ENCODE peak calls at places on chromosomes 11 and 22, in five cellular contexts. K is ovary, R is A549, X is fibroblast of the aortic adventitia, O is GM23248. Z is an unnamed sample.

GRCh38 chr11:115893701-115894100 is 389.5 kb upstream of the CADM1 start:
- DNase-seq in K (no peak), R (no peak), X (no peak), O (no peak), Z (no peak)

GRCh38 chr22:28514314-28514713 is 165.3 kb downstream of the TTC28 start:
- DNase-seq in K (no peak), R (no peak), X (peak; percentile 32), O (peak; percentile 9), Z (no peak)

GRCh38 chr11:125257185-125257584 is 92.6 kb downstream of the PKNOX2 start:
- DNase-seq in K (no peak), R (peak; percentile 2), X (no peak), O (peak; percentile 27), Z (no peak)

GRCh38 chr11:68206211-68206610 is 6.9 kb downstream of the KMT5B start:
- DNase-seq in K (no peak), R (peak; percentile 73), X (peak; percentile 74), O (peak; percentile 75), Z (peak; percentile 65)

GRCh38 chr11:27213232-27213660 is 149.8 kb downstream of the CCDC34 start:
- DNase-seq in K (no peak), R (no peak), X (peak; percentile 93), O (peak; percentile 94), Z (peak; percentile 94)

GRCh38 chr11:34512810-34513673 is 552 bp downstream of the ELF5 start:
- DNase-seq in K (no peak), R (peak; percentile 74), X (peak; percentile 48), O (peak; percentile 72), Z (peak; percentile 58)

GRCh38 chr22:47177334-47177815 is 414.9 kb downstream of the TBC1D22A start:
- DNase-seq in K (peak; percentile 4), R (no peak), X (no peak), O (no peak), Z (no peak)

GRCh38 chr22:27488456-27489224 is 312.9 kb downstream of the MN1 start:
- DNase-seq in K (no peak), R (no peak), X (no peak), O (peak; percentile 21), Z (no peak)

GRCh38 chr11:223921-224320 is 12.2 kb downstream of the SIRT3 start:
- DNase-seq in K (no peak), R (no peak), X (no peak), O (no peak), Z (no peak)

GRCh38 chr11:33227578-33228261 is 29.5 kb upstream of the HIPK3 start:
- DNase-seq in K (no peak), R (no peak), X (peak; percentile 72), O (peak; percentile 65), Z (peak; percentile 56)

GRCh38 chr11:122215244-122215992 is 99.4 kb upstream of the BLID start:
- DNase-seq in K (peak; percentile 72), R (peak; percentile 47), X (peak; percentile 100), O (peak; percentile 95), Z (peak; percentile 32)

GRCh38 chr11:107951105-107951504 is 22.9 kb downstream of the RAB39A start:
- DNase-seq in K (no peak), R (no peak), X (no peak), O (no peak), Z (no peak)

GRCh38 chr11:86174101-86175046 is 70.2 kb upstream of the EED start:
- DNase-seq in K (peak; percentile 54), R (peak; percentile 67), X (peak; percentile 100), O (peak; percentile 99), Z (peak; percentile 95)

GRCh38 chr22:17370766-17371181 is 1.5 kb downstream of the CECR2 start:
- DNase-seq in K (no peak), R (no peak), X (no peak), O (no peak), Z (no peak)

GRCh38 chr11:3614742-3615171 is 27.0 kb downstream of the ART5 start:
- DNase-seq in K (no peak), R (no peak), X (no peak), O (peak; percentile 55), Z (peak; percentile 47)

GRCh38 chr11:117497206-117497951 is 169.7 kb downstream of the CEP164 start:
- DNase-seq in K (no peak), R (no peak), X (no peak), O (no peak), Z (no peak)

GRCh38 chr11:36376888-36377758 is 81.0 kb downstream of the PRR5L start:
- DNase-seq in K (peak; percentile 47), R (peak; percentile 56), X (peak; percentile 18), O (peak; percentile 81), Z (no peak)

DNA sequence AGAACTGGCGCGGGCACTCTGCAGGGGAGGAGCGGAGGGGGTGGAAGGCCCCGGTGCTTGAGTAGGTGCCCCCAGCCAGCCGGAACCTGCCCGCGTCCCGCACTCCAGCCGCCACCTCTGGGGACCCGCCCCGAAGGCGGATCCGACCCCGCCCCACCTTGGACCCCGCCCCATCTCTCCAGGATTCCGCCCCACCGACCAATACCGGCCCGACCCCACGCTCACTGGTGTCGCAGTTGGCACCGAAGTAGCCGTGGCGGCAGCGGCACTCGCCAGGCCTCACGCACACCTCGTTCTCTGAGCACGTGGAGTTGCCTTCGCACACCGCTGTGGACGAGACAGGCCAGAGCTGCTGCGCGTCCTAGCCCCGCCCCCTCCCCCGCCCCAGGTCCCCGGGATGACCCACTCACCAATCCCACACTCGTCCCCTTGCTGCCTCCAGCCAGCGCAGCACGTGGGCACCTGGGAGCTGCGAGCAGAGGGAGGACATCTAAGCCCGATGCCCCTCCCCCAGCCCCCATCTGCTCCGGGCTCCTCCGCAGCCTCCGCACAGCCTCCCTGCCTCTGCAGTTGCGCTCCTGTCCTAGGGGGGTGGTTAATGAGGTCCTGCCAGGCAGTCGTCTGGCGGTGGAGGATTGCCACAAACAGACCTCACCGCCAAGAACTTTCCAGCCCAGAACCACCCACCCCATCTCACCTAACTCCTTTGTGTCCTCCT is 5.9 kb downstream of the SCARF2 start:
- DNase-seq in K (no peak), R (no peak), X (no peak), O (no peak), Z (no peak)
- H3K4me3 ChIP-seq in K (no peak overlapping the region), R (peak overlapping the region; percentile 41), X (no peak overlapping the region), O (no peak overlapping the region), Z (no peak overlapping the region)

GRCh38 chr22:37607010-37607911 is 1.4 kb upstream of the GGA1 start:
- DNase-seq in K (peak; percentile 83), R (peak; percentile 83), X (peak; percentile 47), O (peak; percentile 62), Z (peak; percentile 82)

GRCh38 chr22:37609240-37610152 is 862 bp downstream of the GGA1 start:
- DNase-seq in K (no peak), R (no peak), X (peak; percentile 20), O (peak; percentile 67), Z (no peak)

GRCh38 chr22:37610480-37611148 is 2.0 kb downstream of the GGA1 start:
- DNase-seq in K (no peak), R (no peak), X (no peak), O (no peak), Z (no peak)

GRCh38 chr22:37608477-37609239 is at the start of gene GGA1:
- DNase-seq in K (peak; percentile 95), R (peak; percentile 96), X (peak; percentile 98), O (peak; percentile 98), Z (peak; percentile 90)

GRCh38 chr22:37607912-37608476 is 640 bp upstream of the GGA1 start:
- DNase-seq in K (no peak), R (no peak), X (no peak), O (no peak), Z (no peak)
- H3K4me3 ChIP-seq in K (peak overlapping the region; percentile 78), R (peak overlapping the region; percentile 76), X (peak overlapping the region; percentile 85), O (peak overlapping the region; percentile 92), Z (peak overlapping the region; percentile 92)

GRCh38 chr22:39432361-39432811 is 24.4 kb upstream of the MGAT3 start:
- DNase-seq in K (no peak), R (no peak), X (no peak), O (no peak), Z (no peak)

GRCh38 chr22:39430576-39431150 is 26.1 kb upstream of the MGAT3 start:
- DNase-seq in K (no peak), R (no peak), X (no peak), O (no peak), Z (no peak)

GRCh38 chr22:39429916-39430575 is 26.8 kb upstream of the MGAT3 start:
- DNase-seq in K (no peak), R (no peak), X (no peak), O (no peak), Z (no peak)

GRCh38 chr22:39431216-39431801 is 25.5 kb upstream of the MGAT3 start:
- DNase-seq in K (no peak), R (no peak), X (no peak), O (no peak), Z (no peak)

DNA sequence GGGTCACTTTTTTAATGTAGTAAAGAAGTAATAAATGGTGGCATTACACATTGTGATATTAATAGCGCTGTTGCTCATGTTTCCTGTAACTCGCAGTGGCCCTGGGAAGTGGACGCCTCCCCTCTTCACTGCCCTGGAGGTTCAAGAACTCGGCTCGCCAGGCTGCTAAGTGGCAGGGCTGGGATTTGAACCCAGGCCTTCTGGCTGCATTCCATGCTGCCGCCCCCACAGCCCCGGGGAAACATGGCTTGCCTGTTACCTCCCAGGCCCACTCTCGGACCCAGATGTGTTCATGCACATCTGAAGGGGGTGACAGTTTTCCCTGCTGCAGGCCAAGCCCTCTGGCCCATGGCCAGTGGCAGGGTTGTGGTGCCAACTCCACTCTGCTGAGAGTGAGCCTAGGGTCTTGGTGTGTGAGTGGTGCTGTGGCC is 25.0 kb upstream of the MGAT3 start:
- DNase-seq in K (no peak), R (no peak), X (peak; percentile 65), O (peak; percentile 62), Z (no peak)
- H3K4me3 ChIP-seq in K (no peak overlapping the region), R (no peak overlapping the region), X (no peak overlapping the region), O (no peak overlapping the region), Z (no peak overlapping the region)

GRCh38 chr11:1747753-1748466 is 2.5 kb downstream of the IFITM10 start:
- DNase-seq in K (no peak), R (no peak), X (no peak), O (peak; percentile 59), Z (no peak)
- H3K4me3 ChIP-seq in K (no peak overlapping the region), R (no peak overlapping the region), X (peak overlapping the region; percentile 56), O (peak overlapping the region; percentile 70), Z (peak overlapping the region; percentile 62)

DNA sequence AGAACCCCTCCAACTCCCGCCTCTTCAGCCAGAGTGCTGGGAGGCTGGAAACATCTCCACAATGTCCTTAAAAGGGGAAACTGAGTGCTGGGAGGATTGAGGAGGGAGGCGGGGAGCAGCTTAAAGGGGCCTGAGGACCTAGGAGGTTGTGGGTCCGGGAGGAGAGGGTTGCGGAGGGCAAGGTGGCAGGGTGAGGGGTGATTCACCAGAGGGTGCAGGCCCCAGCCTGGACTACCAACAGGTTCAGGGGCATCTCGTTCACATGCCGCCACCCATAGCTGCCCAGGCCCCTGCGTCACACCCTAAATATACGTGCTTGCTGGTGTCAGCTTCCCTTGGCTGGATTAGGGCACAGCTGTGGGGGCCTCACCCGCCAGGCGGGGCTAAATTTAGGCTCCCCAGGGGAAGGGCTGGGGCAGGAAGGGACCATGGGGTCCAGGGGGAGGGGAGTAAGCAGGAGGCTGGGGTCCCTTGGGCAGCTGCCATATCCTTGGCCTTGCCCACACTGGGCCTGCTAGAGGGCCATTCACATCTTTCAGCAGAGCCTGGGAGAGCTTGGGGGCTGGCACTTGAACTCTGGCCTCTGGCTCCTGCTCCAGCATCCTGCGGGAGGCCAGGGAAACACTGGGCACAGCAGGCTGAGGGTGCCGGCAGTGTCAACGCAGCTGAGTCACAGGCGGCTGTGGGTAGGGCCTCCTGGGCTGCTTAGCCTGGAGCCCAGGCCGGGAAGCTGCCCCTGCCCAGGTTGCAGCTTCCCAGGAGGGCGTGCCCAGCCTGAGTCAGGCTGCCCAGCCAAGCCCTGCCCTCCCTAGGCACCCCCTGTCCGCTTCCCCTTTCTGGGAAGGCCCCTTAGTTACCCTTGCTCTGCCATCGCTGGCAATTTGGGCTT is 1.3 kb downstream of the EHBP1L1 start:
- DNase-seq in K (peak; percentile 45), R (peak; percentile 81), X (peak; percentile 59), O (peak; percentile 93), Z (peak; percentile 84)
- H3K4me3 ChIP-seq in K (peak overlapping the region; percentile 69), R (peak overlapping the region; percentile 82), X (peak overlapping the region; percentile 81), O (peak overlapping the region; percentile 92), Z (peak overlapping the region; percentile 63)

Z was measured in bronchial epithelial cell.